ENCODE peak calls at places on chromosomes 2 and 18, in six cellular contexts. One of them, this sample, is unnamed.

GRCh38 chr2:233051241-233052149 is 8.6 kb upstream of the INPP5D start:
- DNase-seq in fibroblast of pulmonary artery: peak; percentile 92
- DNase-seq in fibroblast of mammary gland: peak; percentile 90
- DNase-seq in A549: no peak
- DNase-seq in stomach: no peak
- DNase-seq in tibial nerve: no peak
- DNase-seq in this sample: peak; percentile 62

GRCh38 chr2:17878222-17879136 is at the start of gene KCNS3:
- DNase-seq in tibial nerve: no peak
- DNase-seq in fibroblast of mammary gland: peak; percentile 2
- DNase-seq in A549: peak; percentile 23
- DNase-seq in fibroblast of pulmonary artery: peak; percentile 3
- DNase-seq in stomach: peak; percentile 60
- DNase-seq in this sample: peak; percentile 23

GRCh38 chr2:29698216-29698615 is 223.2 kb downstream of the ALK start:
- DNase-seq in tibial nerve: no peak
- DNase-seq in fibroblast of pulmonary artery: no peak
- DNase-seq in fibroblast of mammary gland: peak; percentile 3
- DNase-seq in A549: no peak
- DNase-seq in stomach: no peak
- DNase-seq in this sample: no peak

GRCh38 chr18:23875966-23876365 is 138.6 kb upstream of the TTC39C start:
- DNase-seq in A549: no peak
- DNase-seq in stomach: no peak
- DNase-seq in fibroblast of pulmonary artery: no peak
- DNase-seq in fibroblast of mammary gland: no peak
- DNase-seq in tibial nerve: no peak
- DNase-seq in this sample: no peak

GRCh38 chr18:10850216-10850615 is 299.2 kb downstream of the PIEZO2 start:
- DNase-seq in A549: no peak
- DNase-seq in fibroblast of mammary gland: no peak
- DNase-seq in stomach: no peak
- DNase-seq in tibial nerve: no peak
- DNase-seq in fibroblast of pulmonary artery: no peak
- DNase-seq in this sample: no peak

GRCh38 chr2:71742953-71743601 is 289.7 kb downstream of the DYSF start:
- DNase-seq in fibroblast of pulmonary artery: peak; percentile 90
- DNase-seq in A549: peak; percentile 87
- DNase-seq in stomach: no peak
- DNase-seq in tibial nerve: peak; percentile 87
- DNase-seq in fibroblast of mammary gland: peak; percentile 94
- DNase-seq in this sample: peak; percentile 89

GRCh38 chr18:57438669-57439616 is 3.8 kb downstream of the ONECUT2 start:
- DNase-seq in A549: peak; percentile 43
- DNase-seq in stomach: no peak
- DNase-seq in tibial nerve: no peak
- DNase-seq in fibroblast of mammary gland: no peak
- DNase-seq in fibroblast of pulmonary artery: no peak
- DNase-seq in this sample: no peak

GRCh38 chr2:164182116-164182637 is 439.1 kb downstream of the GRB14 start:
- DNase-seq in fibroblast of mammary gland: no peak
- DNase-seq in fibroblast of pulmonary artery: no peak
- DNase-seq in stomach: no peak
- DNase-seq in tibial nerve: no peak
- DNase-seq in A549: no peak
- DNase-seq in this sample: no peak

GRCh38 chr18:49813321-49814146 is at the start of gene ACAA2:
- DNase-seq in stomach: peak; percentile 89
- DNase-seq in tibial nerve: peak; percentile 89
- DNase-seq in fibroblast of mammary gland: peak; percentile 92
- DNase-seq in A549: peak; percentile 80
- DNase-seq in fibroblast of pulmonary artery: peak; percentile 91
- DNase-seq in this sample: peak; percentile 89

GRCh38 chr2:175167076-175167791 is 769 bp downstream of the ATF2 start:
- DNase-seq in fibroblast of mammary gland: peak; percentile 48
- DNase-seq in fibroblast of pulmonary artery: peak; percentile 52
- DNase-seq in tibial nerve: peak; percentile 22
- DNase-seq in A549: peak; percentile 32
- DNase-seq in stomach: no peak
- DNase-seq in this sample: peak; percentile 37

GRCh38 chr2:99765919-99766318 is 276.1 kb upstream of the REV1 start:
- DNase-seq in fibroblast of mammary gland: no peak
- DNase-seq in fibroblast of pulmonary artery: no peak
- DNase-seq in tibial nerve: no peak
- DNase-seq in stomach: no peak
- DNase-seq in A549: no peak
- DNase-seq in this sample: no peak

GRCh38 chr2:44763275-44763674 is 178.2 kb upstream of the SIX3 start:
- DNase-seq in fibroblast of pulmonary artery: no peak
- DNase-seq in fibroblast of mammary gland: no peak
- DNase-seq in stomach: no peak
- DNase-seq in tibial nerve: no peak
- DNase-seq in A549: no peak
- DNase-seq in this sample: no peak

GRCh38 chr2:148483675-148484074 is 160.9 kb upstream of the EPC2 start:
- DNase-seq in stomach: no peak
- DNase-seq in tibial nerve: no peak
- DNase-seq in fibroblast of pulmonary artery: no peak
- DNase-seq in fibroblast of mammary gland: peak; percentile 17
- DNase-seq in A549: no peak
- DNase-seq in this sample: no peak

GRCh38 chr2:36403675-36404230 is 48.2 kb downstream of the CRIM1 start:
- DNase-seq in stomach: no peak
- DNase-seq in A549: peak; percentile 97
- DNase-seq in fibroblast of pulmonary artery: peak; percentile 46
- DNase-seq in tibial nerve: no peak
- DNase-seq in fibroblast of mammary gland: peak; percentile 64
- DNase-seq in this sample: peak; percentile 70

GRCh38 chr2:36404754-36405153 is 49.2 kb downstream of the CRIM1 start:
- DNase-seq in tibial nerve: no peak
- DNase-seq in fibroblast of mammary gland: no peak
- DNase-seq in stomach: no peak
- DNase-seq in A549: no peak
- DNase-seq in fibroblast of pulmonary artery: no peak
- DNase-seq in this sample: no peak

GRCh38 chr2:36404312-36404711 is 48.7 kb downstream of the CRIM1 start:
- DNase-seq in fibroblast of mammary gland: peak; percentile 21
- DNase-seq in A549: peak; percentile 82
- DNase-seq in tibial nerve: no peak
- DNase-seq in fibroblast of pulmonary artery: no peak
- DNase-seq in stomach: no peak
- DNase-seq in this sample: no peak

GRCh38 chr2:36406296-36406695 is 50.7 kb downstream of the CRIM1 start:
- DNase-seq in tibial nerve: no peak
- DNase-seq in fibroblast of pulmonary artery: no peak
- DNase-seq in stomach: no peak
- DNase-seq in A549: no peak
- DNase-seq in fibroblast of mammary gland: no peak
- DNase-seq in this sample: no peak

GRCh38 chr2:36405183-36405582 is 49.6 kb downstream of the CRIM1 start:
- DNase-seq in fibroblast of mammary gland: no peak
- DNase-seq in stomach: no peak
- DNase-seq in fibroblast of pulmonary artery: no peak
- DNase-seq in tibial nerve: no peak
- DNase-seq in A549: peak; percentile 53
- DNase-seq in this sample: no peak
- H3K4me3 ChIP-seq in fibroblast of mammary gland: no peak overlapping the region
- H3K4me3 ChIP-seq in stomach: no peak overlapping the region
- H3K4me3 ChIP-seq in fibroblast of pulmonary artery: no peak overlapping the region
- H3K4me3 ChIP-seq in tibial nerve: no peak overlapping the region
- H3K4me3 ChIP-seq in A549: peak overlapping the region; percentile 30
- H3K4me3 ChIP-seq in this sample: no peak overlapping the region

DNA sequence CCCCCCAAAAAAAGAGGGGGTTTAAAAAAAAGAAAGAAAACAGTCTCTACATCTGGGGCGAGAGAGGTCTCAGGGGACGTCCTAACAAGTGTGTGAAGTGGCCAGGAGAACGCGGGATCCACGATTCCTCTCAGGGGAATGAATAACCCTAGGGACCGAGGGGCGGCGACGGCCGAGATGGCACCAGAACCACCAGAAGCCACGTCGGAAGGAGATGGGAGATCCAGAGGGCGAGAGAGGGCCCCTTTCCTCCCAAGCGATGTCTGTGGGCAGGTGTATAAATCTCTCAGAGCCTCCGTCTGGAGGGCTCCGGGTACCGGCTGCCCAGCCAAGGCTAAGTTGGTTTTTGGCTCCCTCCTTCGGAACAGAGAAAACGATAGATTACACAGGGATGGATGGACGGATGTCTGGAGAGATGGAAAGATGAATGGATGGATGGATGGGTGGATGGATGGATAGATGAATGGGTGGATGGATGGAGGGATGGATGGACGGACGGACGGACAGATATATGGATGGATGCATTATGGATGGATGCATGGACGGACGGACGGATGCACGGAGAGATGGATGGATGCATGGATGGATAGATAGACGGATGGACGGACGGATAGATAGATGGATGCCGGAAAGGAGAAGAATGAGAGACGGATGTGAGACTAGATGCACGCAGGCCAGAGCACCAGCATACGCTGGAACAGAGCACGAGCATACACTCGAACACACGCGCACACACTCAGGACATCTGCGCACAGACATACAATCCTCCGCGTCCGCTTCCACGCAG is 1.6 kb downstream of the EPHA4 start:
- DNase-seq in fibroblast of mammary gland: peak; percentile 31
- DNase-seq in A549: no peak
- DNase-seq in tibial nerve: no peak
- DNase-seq in fibroblast of pulmonary artery: peak; percentile 28
- DNase-seq in stomach: no peak
- DNase-seq in this sample: peak; percentile 11
- TF ChIP-seq CTCF in fibroblast of mammary gland: no peak
- TF ChIP-seq CTCF in A549: no peak
- TF ChIP-seq CTCF in tibial nerve: no peak
- TF ChIP-seq CTCF in fibroblast of pulmonary artery: peak; percentile 16
- TF ChIP-seq CTCF in stomach: no peak
- TF ChIP-seq CTCF in this sample: peak; percentile 33

GRCh38 chr18:9150116-9150515 is 13.5 kb downstream of the ANKRD12 start:
- DNase-seq in A549: no peak
- DNase-seq in stomach: no peak
- DNase-seq in fibroblast of mammary gland: no peak
- DNase-seq in tibial nerve: no peak
- DNase-seq in fibroblast of pulmonary artery: no peak
- DNase-seq in this sample: no peak
- H3K4me3 ChIP-seq in A549: no peak overlapping the region
- H3K4me3 ChIP-seq in stomach: no peak overlapping the region
- H3K4me3 ChIP-seq in fibroblast of mammary gland: no peak overlapping the region
- H3K4me3 ChIP-seq in tibial nerve: no peak overlapping the region
- H3K4me3 ChIP-seq in fibroblast of pulmonary artery: no peak overlapping the region
- H3K4me3 ChIP-seq in this sample: no peak overlapping the region

DNA sequence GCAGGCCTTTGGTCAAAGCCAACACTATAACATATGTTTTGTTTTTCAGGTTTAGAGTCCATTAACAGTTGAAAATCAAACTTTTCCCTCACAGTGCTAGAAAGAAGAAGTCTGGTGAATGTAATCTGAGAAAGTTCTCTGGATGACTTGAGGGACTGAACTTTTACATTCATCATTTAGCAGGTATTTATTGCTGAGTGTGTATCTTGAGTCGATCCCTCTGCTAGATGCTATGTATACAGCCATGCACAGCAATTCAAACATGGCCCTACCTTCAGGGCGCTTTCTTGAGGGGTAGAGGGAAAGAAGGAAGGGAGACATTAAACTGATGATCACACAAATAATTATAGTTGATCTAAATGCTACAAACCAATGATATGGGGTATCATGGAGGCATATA is 89.6 kb downstream of the CLHC1 start:
- DNase-seq in stomach: no peak
- DNase-seq in fibroblast of mammary gland: no peak
- DNase-seq in fibroblast of pulmonary artery: no peak
- DNase-seq in tibial nerve: no peak
- DNase-seq in A549: no peak
- DNase-seq in this sample: no peak
- TF ChIP-seq CTCF in stomach: no peak
- TF ChIP-seq CTCF in fibroblast of mammary gland: no peak
- TF ChIP-seq CTCF in fibroblast of pulmonary artery: no peak
- TF ChIP-seq CTCF in tibial nerve: no peak
- TF ChIP-seq CTCF in A549: no peak
- TF ChIP-seq CTCF in this sample: no peak

GRCh38 chr18:5894215-5894612 is 1.1 kb downstream of the TMEM200C start:
- DNase-seq in tibial nerve: no peak
- DNase-seq in fibroblast of mammary gland: no peak
- DNase-seq in fibroblast of pulmonary artery: no peak
- DNase-seq in A549: no peak
- DNase-seq in stomach: no peak
- DNase-seq in this sample: no peak
- H3K4me3 ChIP-seq in tibial nerve: peak overlapping the region; percentile 56
- H3K4me3 ChIP-seq in fibroblast of mammary gland: no peak overlapping the region
- H3K4me3 ChIP-seq in fibroblast of pulmonary artery: no peak overlapping the region
- H3K4me3 ChIP-seq in A549: no peak overlapping the region
- H3K4me3 ChIP-seq in stomach: peak overlapping the region; percentile 55
- H3K4me3 ChIP-seq in this sample: no peak overlapping the region

GRCh38 chr2:119025762-119026351 is 83.9 kb downstream of the MARCO start:
- DNase-seq in tibial nerve: no peak
- DNase-seq in fibroblast of mammary gland: no peak
- DNase-seq in fibroblast of pulmonary artery: no peak
- DNase-seq in A549: no peak
- DNase-seq in stomach: no peak
- DNase-seq in this sample: no peak
- TF ChIP-seq CTCF in tibial nerve: no peak
- TF ChIP-seq CTCF in fibroblast of mammary gland: no peak
- TF ChIP-seq CTCF in fibroblast of pulmonary artery: no peak
- TF ChIP-seq CTCF in A549: no peak
- TF ChIP-seq CTCF in stomach: no peak
- TF ChIP-seq CTCF in this sample: no peak

GRCh38 chr2:161424179-161424763 is 8.2 kb downstream of the TBR1 start:
- DNase-seq in A549: no peak
- DNase-seq in stomach: no peak
- DNase-seq in fibroblast of mammary gland: no peak
- DNase-seq in tibial nerve: no peak
- DNase-seq in fibroblast of pulmonary artery: no peak
- DNase-seq in this sample: no peak
- H3K4me3 ChIP-seq in A549: no peak overlapping the region
- H3K4me3 ChIP-seq in stomach: peak overlapping the region; percentile 47
- H3K4me3 ChIP-seq in fibroblast of mammary gland: no peak overlapping the region
- H3K4me3 ChIP-seq in tibial nerve: peak overlapping the region; percentile 32
- H3K4me3 ChIP-seq in fibroblast of pulmonary artery: no peak overlapping the region
- H3K4me3 ChIP-seq in this sample: no peak overlapping the region

GRCh38 chr2:143575340-143575739 is 446.1 kb downstream of the ARHGAP15 start:
- DNase-seq in fibroblast of pulmonary artery: peak; percentile 28
- DNase-seq in stomach: no peak
- DNase-seq in A549: peak; percentile 16
- DNase-seq in fibroblast of mammary gland: peak; percentile 15
- DNase-seq in tibial nerve: no peak
- DNase-seq in this sample: no peak
- TF ChIP-seq CTCF in fibroblast of pulmonary artery: peak; percentile 51
- TF ChIP-seq CTCF in stomach: no peak
- TF ChIP-seq CTCF in A549: peak; percentile 38
- TF ChIP-seq CTCF in fibroblast of mammary gland: peak; percentile 55
- TF ChIP-seq CTCF in tibial nerve: peak; percentile 7
- TF ChIP-seq CTCF in this sample: peak; percentile 54

DNA sequence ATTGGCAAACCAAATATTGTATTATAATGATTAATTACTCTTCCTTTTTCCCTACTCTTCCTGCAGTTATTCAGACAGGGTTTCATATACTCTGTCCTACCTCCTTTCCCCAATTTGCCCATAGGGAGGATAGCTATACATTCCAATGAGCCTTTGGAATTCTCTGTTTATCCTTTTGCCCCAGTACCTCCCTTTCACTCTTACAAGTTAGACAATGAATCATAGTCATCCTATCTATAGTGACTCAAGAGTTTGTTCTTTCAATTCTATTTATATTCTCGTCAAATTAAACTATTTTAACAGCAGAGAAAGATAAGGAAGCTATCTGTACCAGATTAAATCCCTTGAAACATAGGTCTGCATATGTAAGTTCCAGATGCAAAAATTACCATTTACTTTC is 437.5 kb downstream of the NR4A2 start:
- DNase-seq in A549: no peak
- DNase-seq in fibroblast of pulmonary artery: peak; percentile 19
- DNase-seq in stomach: no peak
- DNase-seq in fibroblast of mammary gland: no peak
- DNase-seq in tibial nerve: no peak
- DNase-seq in this sample: no peak
- H3K4me3 ChIP-seq in A549: no peak overlapping the region
- H3K4me3 ChIP-seq in fibroblast of pulmonary artery: no peak overlapping the region
- H3K4me3 ChIP-seq in stomach: no peak overlapping the region
- H3K4me3 ChIP-seq in fibroblast of mammary gland: no peak overlapping the region
- H3K4me3 ChIP-seq in tibial nerve: no peak overlapping the region
- H3K4me3 ChIP-seq in this sample: no peak overlapping the region